ENCODE peak calls at places on chromosomes 13 and 19, in four cellular contexts. M, W, N and D are unnamed samples.
A peak's percentile ranks its signal among the peaks of the same experiment; 100 is the strongest.

GRCh38 chr13:28850226-28850625 is 30.1 kb downstream of the MTUS2 start:
- DNase-seq in W (no peak), M (no peak), N (no peak), D (no peak)

GRCh38 chr13:28761586-28761985 is 42.8 kb upstream of the SLC46A3 start:
- DNase-seq in N (no peak), M (no peak), W (peak; percentile 75), D (no peak)

GRCh38 chr19:33472696-33473624 is 48.6 kb downstream of the PEPD start:
- DNase-seq in N (peak; percentile 1), M (no peak), W (peak; percentile 94), D (peak; percentile 88)

GRCh38 chr13:109868583-109869311 is 82.4 kb upstream of the IRS2 start:
- DNase-seq in M (no peak), W (no peak), N (no peak), D (no peak)

GRCh38 chr19:6362351-6362801 is 1.0 kb downstream of the CLPP start:
- DNase-seq in M (no peak), N (no peak), W (no peak), D (no peak)

GRCh38 chr13:30730526-30730925 is 4.8 kb upstream of the ALOX5AP start:
- DNase-seq in M (peak; percentile 41), W (peak; percentile 34), N (no peak), D (no peak)

GRCh38 chr19:1577090-1577928 is 9.2 kb upstream of the MEX3D start:
- DNase-seq in N (no peak), W (no peak), M (no peak), D (no peak)

GRCh38 chr19:37994823-37995130 is 87.8 kb downstream of the SIPA1L3 start:
- DNase-seq in M (no peak), N (no peak), W (no peak), D (no peak)

GRCh38 chr13:110910013-110910890 is 4.6 kb downstream of the ANKRD10 start:
- DNase-seq in M (no peak), N (no peak), W (no peak), D (no peak)

GRCh38 chr13:76380436-76381065 is 505.7 kb downstream of the KCTD12 start:
- DNase-seq in N (no peak), W (peak; percentile 68), M (no peak), D (no peak)

GRCh38 chr19:41354343-41354974 is 737 bp upstream of the TGFB1 start:
- DNase-seq in N (no peak), M (no peak), W (no peak), D (no peak)

GRCh38 chr19:41934849-41935374 is 6.7 kb upstream of the ERFL start:
- DNase-seq in N (peak; percentile 63), W (peak; percentile 61), M (peak; percentile 93), D (peak; percentile 18)

GRCh38 chr19:5993516-5994406 is 15.8 kb upstream of the RANBP3 start:
- DNase-seq in N (no peak), M (peak; percentile 93), W (peak; percentile 91), D (no peak)

GRCh38 chr19:31518216-31518615 is 169.0 kb upstream of the TSHZ3 start:
- DNase-seq in M (no peak), W (no peak), N (no peak), D (no peak)

GRCh38 chr13:114049026-114049425 is 75.2 kb upstream of the C13orf46 start:
- DNase-seq in N (no peak), W (no peak), M (no peak), D (no peak)

GRCh38 chr19:35648017-35648961 is at the start of gene COX6B1:
- DNase-seq in N (peak; percentile 98), M (peak; percentile 92), W (peak; percentile 98), D (peak; percentile 89)

GRCh38 chr19:35460608-35461007 is 12.6 kb downstream of the FFAR2 start:
- DNase-seq in M (no peak), N (no peak), W (no peak), D (no peak)